ENCODE peak calls at places on chromosome 11, in eight cellular contexts. F, V, Z, Q, J, I, C and D are unnamed samples.

GRCh38 chr11:14435717-14436116 is 63.9 kb downstream of the COPB1 start:
- DNase-seq in C (no peak), F (no peak), I (no peak), Z (no peak), V (no peak), J (no peak), Q (no peak), D (no peak)

GRCh38 chr11:44985721-44986120 is 35.0 kb upstream of the TP53I11 start:
- DNase-seq in J (no peak), F (no peak), C (peak; percentile 27), V (no peak), Q (no peak), Z (no peak), I (no peak), D (no peak)

GRCh38 chr11:69104856-69105395 is 50.8 kb upstream of the SMIM38 start:
- DNase-seq in I (no peak), Q (no peak), F (no peak), Z (no peak), V (no peak), C (no peak), J (no peak), D (no peak)

GRCh38 chr11:12050470-12050891 is 42.1 kb upstream of the DKK3 start:
- DNase-seq in F (no peak), C (no peak), V (no peak), J (no peak), I (no peak), Q (no peak), Z (no peak), D (no peak)

GRCh38 chr11:34052608-34053160 is 1.2 kb downstream of the CAPRIN1 start:
- DNase-seq in Z (peak; percentile 26), C (no peak), I (peak; percentile 30), V (peak; percentile 56), J (no peak), F (peak; percentile 36), Q (peak; percentile 42), D (peak; percentile 21)

GRCh38 chr11:118061401-118062125 is 15.3 kb upstream of the TMPRSS4 start:
- DNase-seq in I (peak; percentile 3), V (no peak), F (no peak), Z (no peak), Q (no peak), C (peak; percentile 25), J (no peak), D (no peak)

GRCh38 chr11:66981976-66982578 is 7.0 kb downstream of the C11orf86 start:
- DNase-seq in V (no peak), F (peak; percentile 91), Z (peak; percentile 18), I (peak; percentile 89), C (peak; percentile 83), Q (peak; percentile 27), J (peak; percentile 91), D (no peak)

GRCh38 chr11:78310500-78310909 is 107.1 kb downstream of the GAB2 start:
- DNase-seq in F (no peak), Q (peak; percentile 54), C (no peak), I (peak; percentile 64), Z (no peak), J (peak; percentile 35), V (no peak), D (no peak)

GRCh38 chr11:133840479-133840941 is 4.8 kb downstream of the SPATA19 start:
- DNase-seq in I (no peak), Z (no peak), Q (no peak), C (no peak), V (no peak), J (no peak), F (no peak), D (no peak)

GRCh38 chr11:46437106-46437689 is 45.6 kb upstream of the CHRM4 start:
- DNase-seq in Q (no peak), C (no peak), Z (no peak), V (no peak), I (no peak), J (no peak), F (no peak), D (no peak)

GRCh38 chr11:96424693-96425092 is 34.9 kb downstream of the JRKL start:
- DNase-seq in I (no peak), C (no peak), V (no peak), Q (no peak), Z (no peak), F (no peak), J (peak; percentile 44), D (no peak)

GRCh38 chr11:94171693-94172440 is 43.2 kb downstream of the PANX1 start:
- DNase-seq in Z (peak; percentile 23), J (peak; percentile 50), C (no peak), V (peak; percentile 79), I (peak; percentile 34), Q (peak; percentile 24), F (peak; percentile 32), D (no peak)

GRCh38 chr11:32090774-32091370 is at the start of gene RCN1:
- DNase-seq in Q (peak; percentile 25), I (peak; percentile 57), C (peak; percentile 60), J (peak; percentile 86), V (peak; percentile 97), F (peak; percentile 66), Z (peak; percentile 11), D (peak; percentile 19)

GRCh38 chr11:67998150-67999045 is 5.5 kb downstream of the UNC93B1 start:
- DNase-seq in J (no peak), C (no peak), Q (peak; percentile 65), F (no peak), I (peak; percentile 56), Z (no peak), V (no peak), D (no peak)

GRCh38 chr11:5690216-5690615 is 626 bp downstream of the TRIM22 start:
- DNase-seq in C (no peak), Z (no peak), F (no peak), I (no peak), J (peak; percentile 40), V (peak; percentile 8), Q (no peak), D (no peak)

GRCh38 chr11:76767659-76768058 is 15.5 kb upstream of the TSKU start:
- DNase-seq in I (no peak), F (no peak), J (no peak), V (no peak), Q (no peak), Z (no peak), C (no peak), D (no peak)

GRCh38 chr11:76770642-76771445 is 12.3 kb upstream of the TSKU start:
- DNase-seq in I (peak; percentile 67), Q (no peak), F (peak; percentile 98), V (peak; percentile 70), C (no peak), Z (no peak), J (peak; percentile 99), D (no peak)

GRCh38 chr11:76769645-76770586 is 13.2 kb upstream of the TSKU start:
- DNase-seq in C (no peak), Q (no peak), J (peak; percentile 72), Z (no peak), F (peak; percentile 96), I (peak; percentile 91), V (no peak), D (no peak)

GRCh38 chr11:76768091-76769047 is 14.8 kb upstream of the TSKU start:
- DNase-seq in C (peak; percentile 62), V (no peak), Q (no peak), Z (no peak), J (no peak), F (no peak), I (peak; percentile 66), D (no peak)

GRCh38 chr11:76769071-76769560 is 14.0 kb upstream of the TSKU start:
- DNase-seq in C (no peak), Q (no peak), F (no peak), V (no peak), I (no peak), Z (no peak), J (peak; percentile 61), D (no peak)
- H3K27ac ChIP-seq in C (peak overlapping the region; percentile 94), Q (peak overlapping the region; percentile 85), F (peak overlapping the region; percentile 97), V (no peak overlapping the region), I (peak overlapping the region; percentile 89), Z (no peak overlapping the region), J (peak overlapping the region; percentile 9), D (no peak overlapping the region)

DNA sequence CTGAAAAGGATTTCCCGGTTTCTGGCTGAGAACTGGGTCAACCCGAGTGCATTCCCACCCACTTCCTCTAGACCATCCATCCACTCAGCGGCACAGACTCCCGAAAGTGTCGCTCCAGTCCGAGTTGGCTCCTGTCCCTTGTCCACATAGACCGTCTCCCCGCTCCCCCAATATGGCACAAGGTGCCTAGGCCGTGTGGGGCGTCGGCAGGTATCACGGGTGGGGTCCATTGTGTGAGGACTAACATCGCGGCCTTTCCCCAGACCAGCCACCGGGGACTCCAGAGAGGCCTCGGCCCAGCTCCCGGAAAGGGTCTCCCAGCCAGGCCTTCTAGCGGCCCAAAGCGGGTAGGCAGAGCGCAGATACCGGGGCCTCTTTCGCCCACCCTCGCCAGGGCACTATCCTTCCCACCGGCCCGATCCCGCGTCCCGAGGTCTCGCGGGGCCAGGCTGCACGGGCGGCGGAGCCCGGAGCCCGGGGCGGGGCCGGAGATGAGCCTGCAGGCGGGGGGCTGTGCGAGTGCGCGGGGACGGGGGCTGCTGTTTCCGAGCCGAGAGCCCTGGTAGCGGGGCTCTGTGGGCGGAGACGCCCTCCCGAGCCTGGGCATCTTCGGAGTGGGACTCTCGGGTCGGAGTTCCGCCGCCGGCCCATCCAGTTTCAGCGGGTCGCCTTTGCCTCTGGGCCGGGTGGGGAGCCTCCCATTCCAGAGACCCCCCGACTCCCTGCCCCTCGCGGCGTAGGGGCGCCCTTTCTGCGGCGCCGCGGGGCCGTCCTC is 21.1 kb downstream of the SERPINH1 start:
- DNase-seq in J (peak; percentile 66), C (peak; percentile 62), I (peak; percentile 57), F (peak; percentile 53), Z (no peak), Q (peak; percentile 34), V (peak; percentile 90), D (peak; percentile 43)
- TF ChIP-seq CTCF in J (peak; percentile 9), C (peak; percentile 54), I (peak; percentile 54), F (peak; percentile 11), Z (no peak), Q (no peak), V (peak; percentile 51), D (no peak)

DNA sequence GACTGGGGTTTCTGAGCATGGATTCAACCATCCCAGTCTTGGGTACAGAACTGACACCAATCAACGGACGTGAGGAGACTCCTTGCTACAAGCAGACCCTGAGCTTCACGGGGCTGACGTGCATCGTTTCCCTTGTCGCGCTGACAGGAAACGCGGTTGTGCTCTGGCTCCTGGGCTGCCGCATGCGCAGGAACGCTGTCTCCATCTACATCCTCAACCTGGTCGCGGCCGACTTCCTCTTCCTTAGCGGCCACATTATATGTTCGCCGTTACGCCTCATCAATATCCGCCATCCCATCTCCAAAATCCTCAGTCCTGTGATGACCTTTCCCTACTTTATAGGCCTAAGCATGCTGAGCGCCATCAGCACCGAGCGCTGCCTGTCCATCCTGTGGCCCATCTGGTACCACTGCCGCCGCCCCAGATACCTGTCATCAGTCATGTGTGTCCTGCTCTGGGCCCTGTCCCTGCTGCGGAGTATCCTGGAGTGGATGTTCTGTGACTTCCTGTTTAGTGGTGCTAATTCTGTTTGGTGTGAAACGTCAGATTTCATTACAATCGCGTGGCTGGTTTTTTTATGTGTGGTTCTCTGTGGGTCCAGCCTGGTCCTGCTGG is 4.9 kb downstream of the MRGPRX3 start:
- DNase-seq in J (no peak), C (no peak), V (no peak), I (no peak), Q (no peak), F (no peak), Z (no peak), D (no peak)
- H3K27ac ChIP-seq in J (no peak overlapping the region), C (no peak overlapping the region), V (no peak overlapping the region), I (no peak overlapping the region), Q (no peak overlapping the region), F (no peak overlapping the region), Z (no peak overlapping the region), D (no peak overlapping the region)

DNA sequence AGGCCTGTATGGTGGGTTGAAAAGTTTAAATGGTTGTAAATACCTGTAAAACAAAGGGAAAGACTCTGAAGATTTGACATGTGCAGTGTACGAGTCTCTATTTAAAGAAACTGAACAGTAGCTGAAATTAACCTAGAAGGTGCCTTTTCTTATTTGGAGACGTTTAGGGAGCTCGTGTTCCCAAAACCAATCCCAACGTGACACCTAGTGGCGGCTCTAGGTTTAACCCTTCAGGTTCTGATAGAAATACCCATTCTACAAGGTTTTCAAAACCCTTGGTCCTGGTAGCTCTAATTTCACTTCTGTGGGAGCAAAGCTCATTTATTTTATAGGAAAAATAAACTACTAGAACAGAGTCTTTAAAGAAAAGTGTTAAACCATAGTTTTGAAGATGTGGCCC is 258.3 kb downstream of the LRRC4C start:
- DNase-seq in I (no peak), J (peak; percentile 0), C (no peak), Z (no peak), F (peak; percentile 28), Q (no peak), V (peak; percentile 77), D (no peak)
- TF ChIP-seq CTCF in I (no peak), J (peak; percentile 39), C (no peak), Z (no peak), F (peak; percentile 23), Q (no peak), V (peak; percentile 92), D (no peak)